ENCODE peak calls at places on chromosomes 12 and 14, in nine cellular contexts. One of them, this sample, is unnamed.

GRCh38 chr12:124747426-124748161 is 116.1 kb downstream of the SCARB1 start:
- DNase-seq in epithelial cell of proximal tubule: peak
- DNase-seq in AG04450: no peak
- DNase-seq in prostate gland: no peak
- DNase-seq in PC-3: peak
- DNase-seq in tibial artery: no peak
- DNase-seq in cardiac fibroblast: peak
- DNase-seq in astrocyte: peak
- DNase-seq in B cell: no peak
- DNase-seq in this sample: no peak

GRCh38 chr12:1369942-1370620 is 224.3 kb downstream of the FBXL14 start:
- DNase-seq in B cell: no peak
- DNase-seq in cardiac fibroblast: no peak
- DNase-seq in epithelial cell of proximal tubule: no peak
- DNase-seq in PC-3: no peak
- DNase-seq in prostate gland: no peak
- DNase-seq in astrocyte: no peak
- DNase-seq in AG04450: no peak
- DNase-seq in tibial artery: no peak
- DNase-seq in this sample: no peak

GRCh38 chr12:104134882-104135281 is 3.1 kb downstream of the NFYB start:
- DNase-seq in B cell: no peak
- DNase-seq in AG04450: no peak
- DNase-seq in tibial artery: no peak
- DNase-seq in epithelial cell of proximal tubule: no peak
- DNase-seq in cardiac fibroblast: no peak
- DNase-seq in PC-3: no peak
- DNase-seq in prostate gland: no peak
- DNase-seq in astrocyte: no peak
- DNase-seq in this sample: no peak

GRCh38 chr14:74211945-74212580 is 27.2 kb upstream of the VSX2 start:
- DNase-seq in B cell: no peak
- DNase-seq in epithelial cell of proximal tubule: no peak
- DNase-seq in PC-3: no peak
- DNase-seq in AG04450: no peak
- DNase-seq in prostate gland: no peak
- DNase-seq in astrocyte: no peak
- DNase-seq in tibial artery: no peak
- DNase-seq in cardiac fibroblast: no peak
- DNase-seq in this sample: no peak

GRCh38 chr12:31742891-31743290 is 14.1 kb upstream of the AMN1 start:
- DNase-seq in B cell: peak
- DNase-seq in astrocyte: no peak
- DNase-seq in AG04450: no peak
- DNase-seq in tibial artery: no peak
- DNase-seq in PC-3: no peak
- DNase-seq in cardiac fibroblast: no peak
- DNase-seq in prostate gland: no peak
- DNase-seq in epithelial cell of proximal tubule: peak
- DNase-seq in this sample: no peak

GRCh38 chr14:73237219-73237785 is at the start of gene PAPLN:
- DNase-seq in PC-3: peak
- DNase-seq in astrocyte: no peak
- DNase-seq in AG04450: no peak
- DNase-seq in epithelial cell of proximal tubule: no peak
- DNase-seq in tibial artery: peak
- DNase-seq in B cell: no peak
- DNase-seq in cardiac fibroblast: peak
- DNase-seq in prostate gland: no peak
- DNase-seq in this sample: no peak

GRCh38 chr12:45518516-45519235 is 210.8 kb upstream of the ARID2 start:
- DNase-seq in B cell: no peak
- DNase-seq in epithelial cell of proximal tubule: no peak
- DNase-seq in cardiac fibroblast: no peak
- DNase-seq in prostate gland: no peak
- DNase-seq in tibial artery: no peak
- DNase-seq in AG04450: no peak
- DNase-seq in PC-3: no peak
- DNase-seq in astrocyte: no peak
- DNase-seq in this sample: no peak

GRCh38 chr14:83779266-83779665 is 1750.7 kb upstream of the FLRT2 start:
- DNase-seq in B cell: no peak
- DNase-seq in PC-3: peak
- DNase-seq in AG04450: peak
- DNase-seq in tibial artery: no peak
- DNase-seq in prostate gland: no peak
- DNase-seq in epithelial cell of proximal tubule: peak
- DNase-seq in cardiac fibroblast: no peak
- DNase-seq in astrocyte: peak
- DNase-seq in this sample: no peak

GRCh38 chr12:25372002-25372401 is 121.3 kb upstream of the KRAS start:
- DNase-seq in cardiac fibroblast: no peak
- DNase-seq in astrocyte: no peak
- DNase-seq in AG04450: no peak
- DNase-seq in PC-3: no peak
- DNase-seq in B cell: no peak
- DNase-seq in tibial artery: no peak
- DNase-seq in prostate gland: no peak
- DNase-seq in epithelial cell of proximal tubule: no peak
- DNase-seq in this sample: no peak

GRCh38 chr12:10140001-10140400 is 10.0 kb upstream of the CLEC7A start:
- DNase-seq in epithelial cell of proximal tubule: no peak
- DNase-seq in prostate gland: no peak
- DNase-seq in astrocyte: peak
- DNase-seq in tibial artery: no peak
- DNase-seq in cardiac fibroblast: peak
- DNase-seq in AG04450: no peak
- DNase-seq in PC-3: peak
- DNase-seq in B cell: peak
- DNase-seq in this sample: no peak

GRCh38 chr14:59022144-59022543 is 166.3 kb upstream of the DAAM1 start:
- DNase-seq in AG04450: no peak
- DNase-seq in prostate gland: no peak
- DNase-seq in cardiac fibroblast: peak
- DNase-seq in PC-3: peak
- DNase-seq in astrocyte: no peak
- DNase-seq in epithelial cell of proximal tubule: no peak
- DNase-seq in B cell: no peak
- DNase-seq in tibial artery: no peak
- DNase-seq in this sample: no peak

GRCh38 chr14:59020382-59020781 is 168.1 kb upstream of the DAAM1 start:
- DNase-seq in PC-3: peak
- DNase-seq in cardiac fibroblast: peak
- DNase-seq in astrocyte: peak
- DNase-seq in B cell: no peak
- DNase-seq in tibial artery: no peak
- DNase-seq in AG04450: no peak
- DNase-seq in prostate gland: no peak
- DNase-seq in epithelial cell of proximal tubule: no peak
- DNase-seq in this sample: no peak

GRCh38 chr14:59017285-59017965 is 171.0 kb upstream of the DAAM1 start:
- DNase-seq in cardiac fibroblast: no peak
- DNase-seq in PC-3: no peak
- DNase-seq in tibial artery: no peak
- DNase-seq in prostate gland: no peak
- DNase-seq in epithelial cell of proximal tubule: no peak
- DNase-seq in AG04450: no peak
- DNase-seq in B cell: no peak
- DNase-seq in astrocyte: peak
- DNase-seq in this sample: no peak

GRCh38 chr14:59018460-59018859 is 170.0 kb upstream of the DAAM1 start:
- DNase-seq in B cell: no peak
- DNase-seq in PC-3: no peak
- DNase-seq in epithelial cell of proximal tubule: no peak
- DNase-seq in tibial artery: no peak
- DNase-seq in astrocyte: no peak
- DNase-seq in prostate gland: no peak
- DNase-seq in AG04450: no peak
- DNase-seq in cardiac fibroblast: no peak
- DNase-seq in this sample: no peak

DNA sequence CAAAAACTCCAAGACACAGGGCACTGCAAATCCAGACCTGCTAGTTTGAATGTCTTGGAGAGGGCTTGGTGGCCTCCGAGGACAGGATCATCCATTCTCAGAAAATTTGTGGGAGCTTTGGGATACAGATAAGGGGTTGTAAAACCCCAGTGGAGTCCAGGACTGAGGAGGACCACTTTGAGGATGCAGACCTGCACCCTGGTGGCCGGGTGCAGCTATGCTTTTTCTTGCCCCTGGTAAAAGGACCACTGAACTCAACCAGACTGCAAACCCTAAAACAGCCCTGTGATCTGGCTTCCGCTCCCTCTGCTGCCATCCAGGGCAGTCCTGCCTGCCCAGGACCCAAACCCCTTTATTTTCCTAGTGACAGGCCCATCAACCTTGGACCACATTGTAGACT is 169.5 kb upstream of the DAAM1 start:
- DNase-seq in B cell: no peak
- DNase-seq in cardiac fibroblast: no peak
- DNase-seq in AG04450: no peak
- DNase-seq in tibial artery: no peak
- DNase-seq in prostate gland: no peak
- DNase-seq in PC-3: peak
- DNase-seq in astrocyte: no peak
- DNase-seq in epithelial cell of proximal tubule: no peak
- DNase-seq in this sample: no peak
- TF ChIP-seq CTCF in B cell: no peak
- TF ChIP-seq CTCF in cardiac fibroblast: peak
- TF ChIP-seq CTCF in AG04450: peak
- TF ChIP-seq CTCF in tibial artery: no peak
- TF ChIP-seq CTCF in prostate gland: no peak
- TF ChIP-seq CTCF in PC-3: peak
- TF ChIP-seq CTCF in astrocyte: peak
- TF ChIP-seq CTCF in epithelial cell of proximal tubule: peak
- TF ChIP-seq CTCF in this sample: no peak

GRCh38 chr12:22169281-22169824 is 123.3 kb downstream of the CMAS start:
- DNase-seq in PC-3: no peak
- DNase-seq in prostate gland: peak
- DNase-seq in astrocyte: no peak
- DNase-seq in cardiac fibroblast: no peak
- DNase-seq in tibial artery: no peak
- DNase-seq in epithelial cell of proximal tubule: no peak
- DNase-seq in B cell: no peak
- DNase-seq in AG04450: no peak
- DNase-seq in this sample: no peak

GRCh38 chr12:22172501-22172900 is 126.5 kb downstream of the CMAS start:
- DNase-seq in AG04450: no peak
- DNase-seq in PC-3: no peak
- DNase-seq in epithelial cell of proximal tubule: no peak
- DNase-seq in tibial artery: no peak
- DNase-seq in prostate gland: no peak
- DNase-seq in B cell: no peak
- DNase-seq in cardiac fibroblast: no peak
- DNase-seq in astrocyte: no peak
- DNase-seq in this sample: no peak

GRCh38 chr12:22173154-22173553 is 127.1 kb downstream of the CMAS start:
- DNase-seq in epithelial cell of proximal tubule: no peak
- DNase-seq in prostate gland: no peak
- DNase-seq in PC-3: no peak
- DNase-seq in astrocyte: no peak
- DNase-seq in tibial artery: no peak
- DNase-seq in B cell: no peak
- DNase-seq in cardiac fibroblast: no peak
- DNase-seq in AG04450: no peak
- DNase-seq in this sample: no peak
- TF ChIP-seq CTCF in epithelial cell of proximal tubule: peak
- TF ChIP-seq CTCF in prostate gland: no peak
- TF ChIP-seq CTCF in PC-3: peak
- TF ChIP-seq CTCF in astrocyte: no peak
- TF ChIP-seq CTCF in tibial artery: no peak
- TF ChIP-seq CTCF in B cell: peak
- TF ChIP-seq CTCF in cardiac fibroblast: peak
- TF ChIP-seq CTCF in AG04450: no peak
- TF ChIP-seq CTCF in this sample: no peak

GRCh38 chr14:90159688-90160087 is 96.7 kb upstream of the PSMC1 start:
- DNase-seq in tibial artery: no peak
- DNase-seq in AG04450: no peak
- DNase-seq in astrocyte: no peak
- DNase-seq in cardiac fibroblast: no peak
- DNase-seq in prostate gland: no peak
- DNase-seq in B cell: no peak
- DNase-seq in epithelial cell of proximal tubule: no peak
- DNase-seq in PC-3: no peak
- DNase-seq in this sample: no peak

GRCh38 chr14:90159147-90159546 is 97.2 kb upstream of the PSMC1 start:
- DNase-seq in astrocyte: no peak
- DNase-seq in tibial artery: no peak
- DNase-seq in AG04450: no peak
- DNase-seq in prostate gland: no peak
- DNase-seq in epithelial cell of proximal tubule: no peak
- DNase-seq in PC-3: no peak
- DNase-seq in B cell: no peak
- DNase-seq in cardiac fibroblast: no peak
- DNase-seq in this sample: no peak

DNA sequence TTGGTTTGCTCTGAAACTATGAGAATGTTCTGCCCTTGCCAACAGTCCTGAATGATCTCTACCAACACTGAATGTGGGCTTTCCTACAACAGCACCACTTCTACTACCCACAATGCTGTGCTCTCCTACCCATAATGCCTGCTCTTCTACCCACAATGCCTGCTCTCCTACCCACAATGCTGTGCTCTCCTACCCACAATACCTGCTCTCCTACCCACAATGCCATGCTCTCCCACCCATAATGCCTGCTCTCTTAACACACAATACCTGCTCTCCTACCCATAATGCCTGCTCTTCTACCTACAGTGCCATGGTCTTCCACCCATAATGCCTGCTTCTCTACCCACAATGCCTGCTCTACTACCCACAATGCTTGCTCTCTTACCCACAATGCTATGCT is 92.3 kb downstream of the KCNK13 start:
- DNase-seq in astrocyte: no peak
- DNase-seq in epithelial cell of proximal tubule: no peak
- DNase-seq in AG04450: no peak
- DNase-seq in B cell: no peak
- DNase-seq in tibial artery: no peak
- DNase-seq in prostate gland: no peak
- DNase-seq in cardiac fibroblast: no peak
- DNase-seq in PC-3: no peak
- DNase-seq in this sample: no peak
- TF ChIP-seq CTCF in astrocyte: no peak
- TF ChIP-seq CTCF in epithelial cell of proximal tubule: no peak
- TF ChIP-seq CTCF in AG04450: no peak
- TF ChIP-seq CTCF in B cell: no peak
- TF ChIP-seq CTCF in tibial artery: no peak
- TF ChIP-seq CTCF in prostate gland: no peak
- TF ChIP-seq CTCF in cardiac fibroblast: no peak
- TF ChIP-seq CTCF in PC-3: no peak
- TF ChIP-seq CTCF in this sample: no peak

DNA sequence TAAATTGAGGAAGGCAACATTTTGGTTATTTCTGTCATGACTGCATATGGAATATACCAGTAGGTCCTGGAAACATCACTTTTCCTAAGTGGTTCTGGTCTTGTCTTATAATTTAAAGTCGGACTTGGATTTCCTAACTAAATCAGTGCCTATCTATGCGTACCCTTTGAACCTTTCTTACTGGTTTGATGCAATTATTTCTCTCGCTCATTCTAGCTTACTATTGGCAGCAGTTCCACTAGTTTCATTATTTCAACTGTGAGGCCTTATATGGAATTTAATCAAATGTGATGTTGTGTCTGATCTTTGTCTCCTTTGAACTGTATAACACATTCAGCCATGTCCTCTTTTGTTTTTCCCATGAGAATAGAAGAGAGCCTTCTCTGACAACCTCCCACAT is 47.9 kb downstream of the AKAP6 start:
- DNase-seq in AG04450: no peak
- DNase-seq in epithelial cell of proximal tubule: no peak
- DNase-seq in PC-3: no peak
- DNase-seq in B cell: no peak
- DNase-seq in astrocyte: no peak
- DNase-seq in prostate gland: no peak
- DNase-seq in tibial artery: no peak
- DNase-seq in cardiac fibroblast: no peak
- DNase-seq in this sample: no peak
- TF ChIP-seq CTCF in AG04450: no peak
- TF ChIP-seq CTCF in epithelial cell of proximal tubule: no peak
- TF ChIP-seq CTCF in PC-3: no peak
- TF ChIP-seq CTCF in B cell: no peak
- TF ChIP-seq CTCF in astrocyte: no peak
- TF ChIP-seq CTCF in prostate gland: no peak
- TF ChIP-seq CTCF in tibial artery: no peak
- TF ChIP-seq CTCF in cardiac fibroblast: no peak
- TF ChIP-seq CTCF in this sample: no peak